ENCODE peak calls at places on chromosomes 13 and 19, in nine cellular contexts. H is brain microvascular endothelial cell; L is amygdala; E is RWPE1; R is omental fat pad; W is lower lobe of right lung; V is ELR; Z is cardiac fibroblast; G is stimulated activated CD4-positive, alpha-beta T cell treated with anti-CD3 and anti-CD28 coated beads, Interleukin-1b, Interleukin-23, amount 100 ng/mL, for 4 hours. S is an unnamed sample.

GRCh38 chr13:113822956-113823744 is 40.7 kb downstream of the GAS6 start:
- DNase-seq in H (no peak), L (no peak), E (no peak), R (no peak), W (no peak), V (no peak), Z (no peak), G (no peak), S (no peak)

GRCh38 chr13:91659583-91660415 is 261.4 kb downstream of the GPC5 start:
- DNase-seq in H (no peak), L (no peak), E (no peak), R (no peak), W (no peak), V (no peak), Z (no peak), G (no peak), S (no peak)

GRCh38 chr13:78372581-78372980 is 230.8 kb downstream of the POU4F1 start:
- DNase-seq in H (no peak), L (no peak), E (no peak), R (no peak), W (no peak), V (no peak), Z (peak), G (no peak), S (no peak)

GRCh38 chr13:43830481-43830873 is 43.7 kb upstream of the ENOX1 start:
- DNase-seq in H (peak), L (no peak), E (peak), R (no peak), W (no peak), V (peak), Z (peak), G (no peak), S (no peak)

GRCh38 chr13:94157705-94158218 is 321.7 kb downstream of the DCT start:
- DNase-seq in H (no peak), L (no peak), E (no peak), R (no peak), W (no peak), V (no peak), Z (peak), G (no peak), S (no peak)

GRCh38 chr19:6393074-6393981 is at the start of gene GTF2F1:
- DNase-seq in H (peak), L (peak), E (peak), R (peak), W (peak), V (peak), Z (peak), G (peak), S (peak)

GRCh38 chr19:8526345-8527062 is 12.5 kb upstream of the ZNF414 start:
- DNase-seq in H (peak), L (peak), E (peak), R (peak), W (peak), V (peak), Z (peak), G (no peak), S (peak)

GRCh38 chr19:10852098-10852800 is 4.0 kb downstream of the C19orf38 start:
- DNase-seq in H (peak), L (no peak), E (no peak), R (no peak), W (no peak), V (peak), Z (peak), G (no peak), S (no peak)

GRCh38 chr19:17953869-17954268 is 13.0 kb upstream of the KCNN1 start:
- DNase-seq in H (no peak), L (no peak), E (no peak), R (no peak), W (no peak), V (no peak), Z (no peak), G (no peak), S (no peak)

GRCh38 chr19:58330458-58330857 is 3.7 kb downstream of the ZSCAN22 start:
- DNase-seq in H (peak), L (peak), E (peak), R (no peak), W (no peak), V (peak), Z (peak), G (no peak), S (no peak)

S was measured in upper lobe of right lung.